ENCODE peak calls at places on chromosomes 11 and 22, in four cellular contexts. Z is BJ, C is body of pancreas, K is tibial nerve. Y is an unnamed sample.
A peak's percentile ranks its signal among the peaks of the same experiment; 100 is the strongest.

GRCh38 chr22:35313311-35314121 is 13.8 kb downstream of the TOM1 start:
- DNase-seq in K (no peak), Z (peak; percentile 69), C (peak; percentile 59), Y (no peak)

GRCh38 chr22:33896154-33896800 is 24.0 kb downstream of the LARGE1 start:
- DNase-seq in Z (no peak), K (no peak), C (no peak), Y (no peak)

GRCh38 chr22:46135611-46136538 is 14.5 kb upstream of the PPARA start:
- DNase-seq in Z (no peak), C (no peak), K (no peak), Y (no peak)

GRCh38 chr11:106523921-106524320 is 446.5 kb downstream of the AASDHPPT start:
- DNase-seq in K (no peak), C (no peak), Z (no peak), Y (no peak)

GRCh38 chr22:37303821-37304274 is 21.5 kb downstream of the CYTH4 start:
- DNase-seq in K (no peak), Z (peak; percentile 58), C (no peak), Y (peak; percentile 64)

GRCh38 chr11:57254631-57255030 is 17.6 kb upstream of the APLNR start:
- DNase-seq in C (no peak), Z (no peak), K (no peak), Y (no peak)

GRCh38 chr11:115613004-115613403 is 108.8 kb upstream of the CADM1 start:
- DNase-seq in C (no peak), Z (no peak), K (no peak), Y (no peak)

GRCh38 chr11:92854952-92855351 is 114.5 kb upstream of the MTNR1B start:
- DNase-seq in K (no peak), Z (no peak), C (no peak), Y (no peak)

GRCh38 chr11:110472858-110473257 is 43.1 kb downstream of the FDX1 start:
- DNase-seq in C (no peak), Z (no peak), K (no peak), Y (no peak)

GRCh38 chr11:115499241-115499799 is 4.9 kb downstream of the CADM1 start:
- DNase-seq in K (no peak), C (no peak), Z (no peak), Y (no peak)

GRCh38 chr11:528166-528814 is 7.1 kb downstream of the HRAS start:
- DNase-seq in K (no peak), Z (no peak), C (no peak), Y (no peak)

GRCh38 chr22:39003165-39003638 is 10.9 kb upstream of the APOBEC3C start:
- DNase-seq in C (peak; percentile 88), Z (peak; percentile 55), K (peak; percentile 81), Y (peak; percentile 82)

GRCh38 chr22:44360686-44361381 is 48.1 kb upstream of the SHISAL1 start:
- DNase-seq in K (no peak), Z (peak; percentile 78), C (no peak), Y (peak; percentile 73)

GRCh38 chr11:6319001-6319878 is 1.1 kb downstream of the CAVIN3 start:
- DNase-seq in K (peak; percentile 8), C (peak; percentile 48), Z (no peak), Y (peak; percentile 73)

GRCh38 chr11:118870396-118871343 is 13.0 kb upstream of the CXCR5 start:
- DNase-seq in C (no peak), Z (no peak), K (peak; percentile 65), Y (no peak)

GRCh38 chr11:91081440-91082088 is 858.7 kb upstream of the CHORDC1 start:
- DNase-seq in Z (no peak), C (no peak), K (peak; percentile 38), Y (peak; percentile 59)

GRCh38 chr11:42536961-42537360 is 774.8 kb upstream of the API5 start:
- DNase-seq in K (no peak), Z (no peak), C (no peak), Y (no peak)

GRCh38 chr11:118263694-118264567 is at the start of gene MPZL2:
- DNase-seq in C (peak; percentile 86), K (peak; percentile 6), Z (no peak), Y (no peak)

GRCh38 chr11:99555506-99555905 is 534.8 kb downstream of the CNTN5 start:
- DNase-seq in Z (no peak), C (no peak), K (no peak), Y (no peak)

GRCh38 chr22:47795477-47796127 is 1033.2 kb downstream of the TBC1D22A start:
- DNase-seq in K (no peak), C (no peak), Z (no peak), Y (peak; percentile 48)

GRCh38 chr11:122673706-122674105 is 18.2 kb downstream of the UBASH3B start:
- DNase-seq in Z (no peak), K (no peak), C (no peak), Y (no peak)

GRCh38 chr11:114011443-114011842 is 36.5 kb downstream of the HTR3A start:
- DNase-seq in Z (no peak), C (no peak), K (no peak), Y (no peak)

GRCh38 chr11:114010931-114011330 is 36.0 kb downstream of the HTR3A start:
- DNase-seq in Z (no peak), C (no peak), K (no peak), Y (no peak)

GRCh38 chr11:114008331-114008730 is 33.4 kb downstream of the HTR3A start:
- DNase-seq in Z (no peak), C (no peak), K (no peak), Y (no peak)
- H3K27me3 ChIP-seq in Z (no peaks in the 10 kb centered on the region), C (no peaks in the 10 kb centered on the region), K (peaks cover 4% of the 10 kb centered on the region), Y (no peaks in the 10 kb centered on the region)

DNA sequence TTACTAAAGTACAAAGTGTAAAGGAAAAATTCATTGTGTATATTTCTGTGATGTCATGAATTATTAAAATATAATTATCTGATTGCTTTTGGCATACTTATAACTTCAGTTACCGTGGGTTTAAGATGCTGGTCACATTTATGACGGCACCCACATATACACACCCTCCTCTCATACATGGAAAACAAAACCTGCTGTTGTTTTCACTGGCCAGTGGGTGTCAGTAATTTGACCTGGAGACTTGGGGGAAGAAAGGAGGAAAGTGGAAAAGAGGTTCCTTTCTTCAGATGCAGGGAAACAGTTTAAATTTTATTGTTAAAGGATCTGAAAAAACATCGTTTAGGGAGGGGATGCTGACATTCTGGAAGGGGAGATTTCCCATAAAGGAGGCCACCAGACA is 742 bp upstream of the BBOX1 start:
- DNase-seq in K (no peak), C (no peak), Z (no peak), Y (no peak)
- TF ChIP-seq CTCF in K (no peak), C (no peak), Z (peak; percentile 17), Y (no peak)

GRCh38 chr22:19149047-19149883 is 827 bp downstream of the GSC2 start:
- DNase-seq in K (no peak), Z (no peak), C (no peak), Y (no peak)

GRCh38 chr22:19151329-19152191 is 1.5 kb upstream of the GSC2 start:
- DNase-seq in K (no peak), C (no peak), Z (no peak), Y (no peak)

GRCh38 chr22:19150482-19151328 is 613 bp upstream of the GSC2 start:
- DNase-seq in Z (no peak), K (no peak), C (no peak), Y (no peak)

GRCh38 chr22:19148417-19149046 is 1.6 kb downstream of the GSC2 start:
- DNase-seq in K (no peak), Z (no peak), C (no peak), Y (no peak)

DNA sequence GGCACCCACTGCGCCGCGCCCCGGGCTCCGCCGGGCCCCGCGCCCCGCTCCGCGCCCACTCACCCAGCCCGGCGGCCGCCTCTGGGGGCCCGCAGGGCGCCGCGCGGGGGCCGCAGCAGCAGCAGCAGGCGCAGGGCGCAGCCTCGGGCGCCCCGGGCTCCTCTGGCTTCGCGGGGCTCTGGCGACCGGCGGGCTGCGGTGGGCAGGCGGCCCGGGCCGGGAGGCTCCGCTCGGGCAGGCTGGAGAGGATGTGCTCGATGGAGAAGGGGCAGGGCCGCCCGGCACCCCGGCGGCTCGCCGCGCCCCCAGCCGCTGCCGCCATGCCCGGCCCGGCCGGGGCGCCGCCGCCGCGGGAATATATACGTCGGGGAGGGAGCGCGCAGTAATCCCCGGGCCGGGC is at the start of gene GSC2:
- DNase-seq in Z (no peak), K (no peak), C (no peak), Y (no peak)
- H3K27me3 ChIP-seq in Z (peaks cover 42% of the 10 kb centered on the region), K (peaks cover 56% of the 10 kb centered on the region), C (no peaks in the 10 kb centered on the region), Y (peaks cover 19% of the 10 kb centered on the region)

GRCh38 chr22:26885441-26886261 is 228.3 kb downstream of the MIAT start:
- DNase-seq in C (no peak), Z (no peak), K (no peak), Y (peak; percentile 46)
- TF ChIP-seq CTCF in C (no peak), Z (no peak), K (no peak), Y (no peak)

GRCh38 chr22:50059881-50060262 is 1.8 kb upstream of the TTLL8 start:
- DNase-seq in C (no peak), Z (no peak), K (no peak), Y (no peak)
- H3K27me3 ChIP-seq in C (no peaks in the 10 kb centered on the region), Z (peaks cover 7% of the 10 kb centered on the region), K (peaks cover 54% of the 10 kb centered on the region), Y (peaks cover 13% of the 10 kb centered on the region)